ENCODE peak calls at places on chromosomes 3 and 15, in ten cellular contexts. K is NCI-H774; N is T-helper 17 cell; L is NCI-H1436; C is stimulated activated CD4-positive, alpha-beta T cell treated with anti-CD3 and anti-CD28 coated beads, Interleukin-4, amount 100 ng/mL, for 24 hours; T is non-pigmented ciliary epithelial cell; F is K562; J is lower leg skin; P is H1; H is kidney epithelial cell. A is an unnamed sample.

GRCh38 chr3:15823092-15823491 is 25.3 kb upstream of the ANKRD28 start:
- DNase-seq in K (no peak), N (no peak), L (no peak), C (no peak), T (no peak), F (no peak), J (no peak), P (no peak), H (no peak), A (no peak)

GRCh38 chr15:58537033-58537432 is 105.2 kb downstream of the LIPC start:
- DNase-seq in K (no peak), N (no peak), L (no peak), C (no peak), T (no peak), F (no peak), J (peak; percentile 76), P (no peak), H (no peak), A (no peak)

GRCh38 chr3:148203263-148204010 is 494.3 kb upstream of the AGTR1 start:
- DNase-seq in K (no peak), N (no peak), L (no peak), C (no peak), T (no peak), F (no peak), J (no peak), P (no peak), H (no peak), A (no peak)

GRCh38 chr15:29570931-29571727 is 251.1 kb downstream of the TJP1 start:
- DNase-seq in K (no peak), N (no peak), L (peak; percentile 11), C (no peak), T (no peak), F (no peak), J (no peak), P (no peak), H (no peak), A (no peak)

GRCh38 chr15:82111918-82112317 is 66.1 kb upstream of the MEX3B start:
- DNase-seq in K (no peak), N (no peak), L (no peak), C (no peak), T (no peak), F (no peak), J (no peak), P (no peak), H (no peak), A (no peak)

GRCh38 chr3:78629544-78629943 is 1138.3 kb downstream of the ROBO1 start:
- DNase-seq in K (no peak), N (no peak), L (no peak), C (no peak), T (no peak), F (no peak), J (no peak), P (no peak), H (no peak), A (no peak)

GRCh38 chr15:41985236-41986160 is 13.1 kb upstream of the EHD4 start:
- DNase-seq in K (no peak), N (no peak), L (no peak), C (no peak), T (no peak), F (no peak), J (peak; percentile 83), P (no peak), H (no peak), A (no peak)

GRCh38 chr3:53225181-53225580 is 30.6 kb downstream of the TKT start:
- DNase-seq in K (no peak), N (no peak), L (no peak), C (no peak), T (no peak), F (no peak), J (no peak), P (no peak), H (no peak), A (no peak)

GRCh38 chr3:54988302-54989022 is 60.6 kb upstream of the LRTM1 start:
- DNase-seq in K (no peak), N (no peak), L (no peak), C (no peak), T (peak; percentile 79), F (no peak), J (peak; percentile 86), P (no peak), H (no peak), A (peak; percentile 54)

GRCh38 chr3:60269829-60270266 is 981.4 kb downstream of the FHIT start:
- DNase-seq in K (no peak), N (no peak), L (no peak), C (no peak), T (no peak), F (peak; percentile 54), J (no peak), P (no peak), H (no peak), A (no peak)

GRCh38 chr3:123143669-123144411 is 57.9 kb upstream of the SEC22A start:
- DNase-seq in K (no peak), N (no peak), L (no peak), C (no peak), T (no peak), F (no peak), J (no peak), P (peak; percentile 38), H (peak; percentile 9), A (no peak)

GRCh38 chr3:105431171-105431570 is 64.5 kb downstream of the ALCAM start:
- DNase-seq in K (no peak), N (no peak), L (no peak), C (no peak), T (no peak), F (no peak), J (no peak), P (no peak), H (no peak), A (no peak)

GRCh38 chr15:41936649-41937567 is 35.4 kb downstream of the EHD4 start:
- DNase-seq in K (no peak), N (peak; percentile 65), L (no peak), C (peak; percentile 84), T (no peak), F (no peak), J (peak; percentile 92), P (no peak), H (no peak), A (no peak)

GRCh38 chr3:139564290-139564861 is 24.8 kb upstream of the RBP1 start:
- DNase-seq in K (no peak), N (no peak), L (no peak), C (no peak), T (no peak), F (no peak), J (no peak), P (no peak), H (no peak), A (peak; percentile 34)

GRCh38 chr3:94614192-94614591 is 551.3 kb downstream of the NSUN3 start:
- DNase-seq in K (no peak), N (no peak), L (no peak), C (no peak), T (no peak), F (no peak), J (no peak), P (no peak), H (no peak), A (no peak)

GRCh38 chr3:70308760-70309159 is 3.7 kb downstream of the MDFIC2 start:
- DNase-seq in K (no peak), N (no peak), L (no peak), C (no peak), T (peak; percentile 3), F (no peak), J (no peak), P (peak; percentile 9), H (no peak), A (peak; percentile 14)

GRCh38 chr15:36880226-36880912 is 220.0 kb downstream of the MEIS2 start:
- DNase-seq in K (no peak), N (no peak), L (no peak), C (no peak), T (no peak), F (no peak), J (no peak), P (no peak), H (no peak), A (no peak)

GRCh38 chr15:68484696-68485400 is 52.9 kb upstream of the ITGA11 start:
- DNase-seq in K (no peak), N (no peak), L (no peak), C (no peak), T (no peak), F (no peak), J (peak; percentile 84), P (no peak), H (no peak), A (peak; percentile 15)

GRCh38 chr3:67526246-67526645 is 128.2 kb downstream of the SUCLG2 start:
- DNase-seq in K (no peak), N (no peak), L (no peak), C (no peak), T (peak; percentile 83), F (no peak), J (no peak), P (no peak), H (no peak), A (peak; percentile 84)

GRCh38 chr15:56242576-56243116 is 1.0 kb downstream of the RFX7 start:
- DNase-seq in K (no peak), N (no peak), L (no peak), C (no peak), T (no peak), F (no peak), J (no peak), P (no peak), H (no peak), A (peak; percentile 36)

GRCh38 chr3:71305246-71306206 is 278.0 kb downstream of the FOXP1 start:
- DNase-seq in K (no peak), N (no peak), L (no peak), C (peak; percentile 48), T (no peak), F (no peak), J (no peak), P (peak; percentile 73), H (no peak), A (no peak)